ENCODE peak calls at places on chromosomes 2 and 18, in seven cellular contexts. One of them, this sample, is unnamed.

GRCh38 chr2:133667085-133667484 is 98.8 kb upstream of the NCKAP5 start:
- DNase-seq in spleen: no peak
- DNase-seq in Panc1: no peak
- DNase-seq in sigmoid colon: no peak
- DNase-seq in transverse colon: no peak
- DNase-seq in SK-N-SH: no peak
- DNase-seq in suprapubic skin: no peak
- DNase-seq in this sample: peak; percentile 70

GRCh38 chr2:177241771-177242135 is 22.8 kb downstream of the NFE2L2 start:
- DNase-seq in SK-N-SH: peak; percentile 60
- DNase-seq in sigmoid colon: no peak
- DNase-seq in transverse colon: no peak
- DNase-seq in Panc1: no peak
- DNase-seq in spleen: no peak
- DNase-seq in suprapubic skin: no peak
- DNase-seq in this sample: no peak

GRCh38 chr2:16036951-16037350 is 96.6 kb downstream of the MYCN start:
- DNase-seq in SK-N-SH: no peak
- DNase-seq in Panc1: no peak
- DNase-seq in transverse colon: no peak
- DNase-seq in suprapubic skin: no peak
- DNase-seq in spleen: no peak
- DNase-seq in sigmoid colon: no peak
- DNase-seq in this sample: no peak

GRCh38 chr18:49018553-49018943 is 67.8 kb upstream of the SMAD7 start:
- DNase-seq in Panc1: no peak
- DNase-seq in SK-N-SH: peak; percentile 15
- DNase-seq in suprapubic skin: no peak
- DNase-seq in sigmoid colon: no peak
- DNase-seq in spleen: peak; percentile 61
- DNase-seq in transverse colon: peak; percentile 7
- DNase-seq in this sample: no peak

GRCh38 chr2:237791977-237792727 is 6.4 kb upstream of the RBM44 start:
- DNase-seq in sigmoid colon: no peak
- DNase-seq in SK-N-SH: no peak
- DNase-seq in Panc1: no peak
- DNase-seq in suprapubic skin: no peak
- DNase-seq in spleen: no peak
- DNase-seq in transverse colon: no peak
- DNase-seq in this sample: no peak

GRCh38 chr18:75408554-75409506 is 18.7 kb downstream of the SMIM21 start:
- DNase-seq in transverse colon: no peak
- DNase-seq in sigmoid colon: no peak
- DNase-seq in suprapubic skin: no peak
- DNase-seq in Panc1: peak; percentile 80
- DNase-seq in spleen: no peak
- DNase-seq in SK-N-SH: no peak
- DNase-seq in this sample: peak; percentile 3

GRCh38 chr18:3872651-3873050 is 422.7 kb downstream of the TGIF1 start:
- DNase-seq in SK-N-SH: no peak
- DNase-seq in Panc1: no peak
- DNase-seq in sigmoid colon: no peak
- DNase-seq in suprapubic skin: no peak
- DNase-seq in transverse colon: no peak
- DNase-seq in spleen: no peak
- DNase-seq in this sample: no peak

GRCh38 chr2:239047420-239047819 is 199.5 kb downstream of the TWIST2 start:
- DNase-seq in spleen: no peak
- DNase-seq in Panc1: no peak
- DNase-seq in transverse colon: no peak
- DNase-seq in suprapubic skin: no peak
- DNase-seq in SK-N-SH: no peak
- DNase-seq in sigmoid colon: peak; percentile 57
- DNase-seq in this sample: no peak

GRCh38 chr18:702957-703659 is 9.3 kb downstream of the ENOSF1 start:
- DNase-seq in transverse colon: no peak
- DNase-seq in sigmoid colon: no peak
- DNase-seq in suprapubic skin: no peak
- DNase-seq in SK-N-SH: no peak
- DNase-seq in Panc1: peak; percentile 32
- DNase-seq in spleen: no peak
- DNase-seq in this sample: peak; percentile 29

GRCh38 chr2:74756356-74756890 is 77.5 kb upstream of the HK2 start:
- DNase-seq in spleen: no peak
- DNase-seq in sigmoid colon: no peak
- DNase-seq in transverse colon: no peak
- DNase-seq in Panc1: no peak
- DNase-seq in suprapubic skin: no peak
- DNase-seq in SK-N-SH: no peak
- DNase-seq in this sample: no peak

GRCh38 chr2:216700088-216700567 is 4.8 kb upstream of the IGFBP5 start:
- DNase-seq in SK-N-SH: peak; percentile 71
- DNase-seq in sigmoid colon: peak; percentile 70
- DNase-seq in spleen: no peak
- DNase-seq in Panc1: no peak
- DNase-seq in suprapubic skin: no peak
- DNase-seq in transverse colon: no peak
- DNase-seq in this sample: no peak

GRCh38 chr2:23554054-23554697 is 169.2 kb downstream of the KLHL29 start:
- DNase-seq in sigmoid colon: peak; percentile 86
- DNase-seq in transverse colon: peak; percentile 16
- DNase-seq in suprapubic skin: no peak
- DNase-seq in SK-N-SH: no peak
- DNase-seq in Panc1: no peak
- DNase-seq in spleen: no peak
- DNase-seq in this sample: no peak

GRCh38 chr2:100752628-100753333 is 67.2 kb upstream of the NPAS2 start:
- DNase-seq in transverse colon: no peak
- DNase-seq in sigmoid colon: no peak
- DNase-seq in Panc1: no peak
- DNase-seq in spleen: no peak
- DNase-seq in suprapubic skin: no peak
- DNase-seq in SK-N-SH: no peak
- DNase-seq in this sample: no peak

GRCh38 chr2:181907635-181908034 is 16.1 kb downstream of the ITPRID2 start:
- DNase-seq in Panc1: no peak
- DNase-seq in suprapubic skin: no peak
- DNase-seq in SK-N-SH: no peak
- DNase-seq in spleen: no peak
- DNase-seq in sigmoid colon: no peak
- DNase-seq in transverse colon: no peak
- DNase-seq in this sample: no peak

GRCh38 chr2:157898591-157898996 is 22.5 kb upstream of the ACVR1 start:
- DNase-seq in suprapubic skin: no peak
- DNase-seq in sigmoid colon: peak; percentile 69
- DNase-seq in Panc1: peak; percentile 45
- DNase-seq in SK-N-SH: no peak
- DNase-seq in spleen: no peak
- DNase-seq in transverse colon: no peak
- DNase-seq in this sample: peak; percentile 59

GRCh38 chr18:50286391-50287027 is 983 bp downstream of the CXXC1 start:
- DNase-seq in sigmoid colon: peak; percentile 64
- DNase-seq in suprapubic skin: peak; percentile 72
- DNase-seq in Panc1: no peak
- DNase-seq in spleen: peak; percentile 87
- DNase-seq in SK-N-SH: peak; percentile 73
- DNase-seq in transverse colon: peak; percentile 64
- DNase-seq in this sample: no peak

GRCh38 chr2:161243873-161244272 is 64.4 kb upstream of the PSMD14 start:
- DNase-seq in sigmoid colon: no peak
- DNase-seq in SK-N-SH: no peak
- DNase-seq in spleen: no peak
- DNase-seq in transverse colon: no peak
- DNase-seq in suprapubic skin: no peak
- DNase-seq in Panc1: no peak
- DNase-seq in this sample: no peak

GRCh38 chr18:40555914-40556313 is 1399.1 kb upstream of the PIK3C3 start:
- DNase-seq in transverse colon: no peak
- DNase-seq in sigmoid colon: no peak
- DNase-seq in suprapubic skin: no peak
- DNase-seq in SK-N-SH: no peak
- DNase-seq in spleen: no peak
- DNase-seq in Panc1: no peak
- DNase-seq in this sample: no peak

DNA sequence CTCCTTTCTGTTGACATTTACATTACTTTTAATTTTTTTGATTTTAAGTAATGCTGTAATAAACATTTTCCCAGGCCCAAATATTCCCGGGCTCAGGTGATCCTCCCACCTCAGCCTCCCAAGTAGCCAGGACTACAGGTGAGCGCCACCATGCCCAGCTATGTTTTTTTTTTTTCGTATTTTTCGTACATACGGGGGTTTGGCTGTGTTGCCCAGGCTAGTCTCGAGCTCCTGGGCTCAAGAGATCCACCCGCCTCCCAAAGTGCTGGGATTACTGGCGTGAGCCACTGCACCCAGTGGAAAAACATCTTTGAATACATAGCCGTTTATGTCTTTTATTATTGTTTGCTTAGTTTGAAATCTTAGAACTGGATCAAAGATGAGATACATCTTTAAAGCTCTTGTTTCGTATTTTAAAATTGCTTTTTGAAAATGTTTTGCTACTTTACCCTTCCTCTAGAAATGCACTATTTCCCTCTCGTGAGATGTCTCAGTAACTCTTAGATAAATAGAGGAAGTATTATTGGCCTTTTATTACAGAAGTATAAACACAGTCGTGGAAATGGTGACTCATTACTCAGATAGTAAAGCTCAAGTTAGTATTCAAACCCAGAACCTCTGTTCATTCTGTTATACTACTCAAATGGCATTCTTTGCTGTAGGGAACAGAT is 2.4 kb downstream of the SMCHD1 start:
- DNase-seq in spleen: no peak
- DNase-seq in SK-N-SH: no peak
- DNase-seq in Panc1: no peak
- DNase-seq in sigmoid colon: no peak
- DNase-seq in suprapubic skin: no peak
- DNase-seq in transverse colon: no peak
- DNase-seq in this sample: peak; percentile 87
- TF ChIP-seq POLR2AphosphoS5 in spleen: no peak
- TF ChIP-seq POLR2AphosphoS5 in SK-N-SH: no peak
- TF ChIP-seq POLR2AphosphoS5 in Panc1: peak; percentile 24
- TF ChIP-seq POLR2AphosphoS5 in sigmoid colon: peak; percentile 62
- TF ChIP-seq POLR2AphosphoS5 in suprapubic skin: no peak
- TF ChIP-seq POLR2AphosphoS5 in transverse colon: peak; percentile 87
- TF ChIP-seq POLR2AphosphoS5 in this sample: no peak

DNA sequence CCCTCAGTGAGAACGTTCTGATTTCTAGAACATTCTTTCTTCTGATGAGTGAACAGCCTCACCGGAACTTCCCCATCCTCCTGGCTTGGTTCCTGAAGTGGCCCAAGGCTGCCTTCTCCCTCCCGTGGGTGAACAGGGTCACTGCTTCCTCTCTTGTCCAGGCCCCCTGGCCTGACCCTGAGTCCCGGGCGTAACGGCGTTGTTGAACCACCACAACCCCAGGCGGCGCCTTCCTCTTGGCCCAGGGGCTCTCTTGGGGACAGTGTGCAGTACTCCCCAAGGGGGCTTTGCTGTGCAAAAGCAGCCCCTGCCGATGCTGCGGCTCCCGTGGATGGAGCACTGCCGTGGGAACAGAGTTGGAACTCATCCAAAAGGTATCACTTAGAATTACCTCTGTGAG is 147.2 kb downstream of the TSN start:
- DNase-seq in suprapubic skin: no peak
- DNase-seq in spleen: no peak
- DNase-seq in transverse colon: no peak
- DNase-seq in SK-N-SH: no peak
- DNase-seq in sigmoid colon: no peak
- DNase-seq in Panc1: no peak
- DNase-seq in this sample: no peak
- H3K4me3 ChIP-seq in suprapubic skin: no peak overlapping the region
- H3K4me3 ChIP-seq in spleen: no peak overlapping the region
- H3K4me3 ChIP-seq in transverse colon: no peak overlapping the region
- H3K4me3 ChIP-seq in SK-N-SH: no peak overlapping the region
- H3K4me3 ChIP-seq in sigmoid colon: no peak overlapping the region
- H3K4me3 ChIP-seq in Panc1: no peak overlapping the region
- H3K4me3 ChIP-seq in this sample: no peak overlapping the region

GRCh38 chr2:141899740-141900139 is 231.1 kb downstream of the LRP1B start:
- DNase-seq in suprapubic skin: no peak
- DNase-seq in spleen: no peak
- DNase-seq in sigmoid colon: no peak
- DNase-seq in SK-N-SH: no peak
- DNase-seq in transverse colon: no peak
- DNase-seq in Panc1: no peak
- DNase-seq in this sample: no peak
- TF ChIP-seq POLR2AphosphoS5 in suprapubic skin: no peak
- TF ChIP-seq POLR2AphosphoS5 in spleen: no peak
- TF ChIP-seq POLR2AphosphoS5 in sigmoid colon: no peak
- TF ChIP-seq POLR2AphosphoS5 in SK-N-SH: no peak
- TF ChIP-seq POLR2AphosphoS5 in transverse colon: no peak
- TF ChIP-seq POLR2AphosphoS5 in Panc1: no peak
- TF ChIP-seq POLR2AphosphoS5 in this sample: no peak

GRCh38 chr2:27088644-27089043 is 2.1 kb downstream of the KHK start:
- DNase-seq in spleen: peak; percentile 9
- DNase-seq in transverse colon: no peak
- DNase-seq in SK-N-SH: no peak
- DNase-seq in Panc1: no peak
- DNase-seq in suprapubic skin: no peak
- DNase-seq in sigmoid colon: no peak
- DNase-seq in this sample: no peak
- H3K4me3 ChIP-seq in spleen: no peak overlapping the region
- H3K4me3 ChIP-seq in transverse colon: no peak overlapping the region
- H3K4me3 ChIP-seq in SK-N-SH: no peak overlapping the region
- H3K4me3 ChIP-seq in Panc1: no peak overlapping the region
- H3K4me3 ChIP-seq in suprapubic skin: no peak overlapping the region
- H3K4me3 ChIP-seq in sigmoid colon: no peak overlapping the region
- H3K4me3 ChIP-seq in this sample: no peak overlapping the region

This sample was measured in endothelial cell of umbilical vein.